ENCODE peak calls at places on chromosome 7, in six cellular contexts. S is stromal cell of bone marrow; V is neural crest cell; O is GM20000; Q is B cell; G is CD4-positive, CD25-positive, alpha-beta regulatory T cell. I is an unnamed sample.

GRCh38 chr7:120360918-120361317 is 87.9 kb downstream of the KCND2 start:
- DNase-seq in S (no peak), V (no peak), O (peak), Q (no peak), G (no peak), I (no peak)

GRCh38 chr7:150567168-150567567 is at the start of gene GIMAP4:
- DNase-seq in S (no peak), V (no peak), O (no peak), Q (no peak), G (peak), I (no peak)

GRCh38 chr7:70303780-70304179 is 705.5 kb downstream of the AUTS2 start:
- DNase-seq in S (no peak), V (no peak), O (no peak), Q (no peak), G (no peak), I (no peak)

GRCh38 chr7:37489703-37490102 is 41.0 kb upstream of the ELMO1 start:
- DNase-seq in S (no peak), V (no peak), O (no peak), Q (no peak), G (no peak), I (no peak)

GRCh38 chr7:100745184-100745583 is 11.8 kb downstream of the ZAN start:
- DNase-seq in S (peak), V (no peak), O (peak), Q (peak), G (peak), I (no peak)

GRCh38 chr7:158080899-158081445 is 506.7 kb downstream of the PTPRN2 start:
- DNase-seq in S (no peak), V (no peak), O (no peak), Q (no peak), G (no peak), I (no peak)

GRCh38 chr7:111091623-111092370 is 870 bp downstream of the LRRN3 start:
- DNase-seq in S (no peak), V (no peak), O (no peak), Q (no peak), G (no peak), I (no peak)

GRCh38 chr7:6554848-6555247 is 3.6 kb upstream of the GRID2IP start:
- DNase-seq in S (no peak), V (no peak), O (no peak), Q (no peak), G (peak), I (no peak)

GRCh38 chr7:29564455-29565185 is 985 bp downstream of the PRR15 start:
- DNase-seq in S (no peak), V (peak), O (no peak), Q (peak), G (peak), I (no peak)

GRCh38 chr7:18978108-18978495 is 139.3 kb downstream of the TWIST1 start:
- DNase-seq in S (peak), V (no peak), O (no peak), Q (no peak), G (no peak), I (no peak)

GRCh38 chr7:19421871-19422270 is 276.6 kb upstream of the FERD3L start:
- DNase-seq in S (no peak), V (no peak), O (no peak), Q (no peak), G (no peak), I (no peak)

GRCh38 chr7:141094336-141095070 is 20.6 kb downstream of the TMEM178B start:
- DNase-seq in S (no peak), V (no peak), O (no peak), Q (no peak), G (no peak), I (no peak)

GRCh38 chr7:94632338-94633024 is 23.5 kb downstream of the SGCE start:
- DNase-seq in S (peak), V (no peak), O (no peak), Q (no peak), G (no peak), I (no peak)

GRCh38 chr7:112282476-112283188 is 76.1 kb downstream of the ZNF277 start:
- DNase-seq in S (no peak), V (no peak), O (no peak), Q (no peak), G (no peak), I (no peak)

GRCh38 chr7:41998041-41998440 is 239.0 kb downstream of the GLI3 start:
- DNase-seq in S (no peak), V (no peak), O (no peak), Q (no peak), G (no peak), I (no peak)

GRCh38 chr7:139687980-139688632 is 89.7 kb downstream of the HIPK2 start:
- DNase-seq in S (no peak), V (no peak), O (no peak), Q (no peak), G (no peak), I (no peak)

GRCh38 chr7:6589829-6590644 is at the start of gene INTS15:
- DNase-seq in S (peak), V (peak), O (peak), Q (peak), G (peak), I (no peak)

GRCh38 chr7:107130487-107131220 is 38.1 kb upstream of the HBP1 start:
- DNase-seq in S (no peak), V (no peak), O (no peak), Q (no peak), G (no peak), I (no peak)

GRCh38 chr7:106659369-106659962 is 1.5 kb downstream of the CCDC71L start:
- DNase-seq in S (no peak), V (no peak), O (peak), Q (no peak), G (no peak), I (no peak)

GRCh38 chr7:77657427-77658331 is 38.6 kb upstream of the RSBN1L start:
- DNase-seq in S (no peak), V (no peak), O (peak), Q (peak), G (peak), I (no peak)

GRCh38 chr7:96238976-96239766 is 82.7 kb downstream of the SLC25A13 start:
- DNase-seq in S (no peak), V (no peak), O (no peak), Q (no peak), G (no peak), I (no peak)

GRCh38 chr7:1883031-1883761 is 213.1 kb downstream of the ELFN1 start:
- DNase-seq in S (peak), V (no peak), O (no peak), Q (no peak), G (peak), I (no peak)

GRCh38 chr7:29884399-29885272 is 78.3 kb downstream of the WIPF3 start:
- DNase-seq in S (no peak), V (no peak), O (no peak), Q (no peak), G (no peak), I (no peak)

GRCh38 chr7:28868700-28869099 is 89.4 kb downstream of the TRIL start:
- DNase-seq in S (no peak), V (no peak), O (no peak), Q (no peak), G (no peak), I (no peak)

GRCh38 chr7:24959735-24960485 is 20.1 kb downstream of the OSBPL3 start:
- DNase-seq in S (no peak), V (no peak), O (no peak), Q (no peak), G (no peak), I (no peak)

GRCh38 chr7:8260871-8261707 is 878 bp downstream of the ICA1 start:
- DNase-seq in S (no peak), V (no peak), O (peak), Q (peak), G (peak), I (no peak)

GRCh38 chr7:81264116-81264515 is 345.3 kb upstream of the SEMA3C start:
- DNase-seq in S (no peak), V (no peak), O (no peak), Q (no peak), G (no peak), I (no peak)

GRCh38 chr7:12719978-12720377 is 32.5 kb downstream of the ARL4A start:
- DNase-seq in S (no peak), V (no peak), O (no peak), Q (no peak), G (peak), I (no peak)

GRCh38 chr7:47945261-47946015 is 2.8 kb downstream of the PKD1L1 start:
- DNase-seq in S (peak), V (peak), O (peak), Q (peak), G (peak), I (no peak)

GRCh38 chr7:29193316-29194205 is 1.0 kb upstream of the CHN2 start:
- DNase-seq in S (no peak), V (no peak), O (no peak), Q (no peak), G (no peak), I (no peak)

GRCh38 chr7:26156454-26157365 is 4.7 kb downstream of the NFE2L3 start:
- DNase-seq in S (peak), V (no peak), O (peak), Q (peak), G (peak), I (no peak)

I was measured in iPS DF 6.9.